ENCODE peak calls at places on chromosome 20, in seven cellular contexts. E is hepatocyte, D is GM23338, J is PC-3, H is HCT116, F is GM23248, A is neural progenitor cell. G is an unnamed sample.

GRCh38 chr20:61482425-61482887 is 230.4 kb downstream of the CDH4 start:
- DNase-seq in E (no peak), D (no peak), J (no peak), H (no peak), F (no peak), A (no peak), G (peak; percentile 11)

GRCh38 chr20:20237093-20237959 is 130.6 kb upstream of the INSM1 start:
- DNase-seq in E (peak; percentile 70), D (peak; percentile 81), J (peak; percentile 68), H (peak; percentile 28), F (peak; percentile 69), A (peak; percentile 75), G (peak; percentile 41)

GRCh38 chr20:61073376-61073775 is 178.7 kb upstream of the CDH4 start:
- DNase-seq in E (no peak), D (no peak), J (no peak), H (no peak), F (peak; percentile 12), A (no peak), G (no peak)

GRCh38 chr20:50646483-50646996 is 44.8 kb downstream of the RIPOR3 start:
- DNase-seq in E (no peak), D (no peak), J (peak; percentile 39), H (no peak), F (peak; percentile 63), A (no peak), G (no peak)

GRCh38 chr20:50572922-50573777 is 63.0 kb downstream of the PTPN1 start:
- DNase-seq in E (no peak), D (no peak), J (no peak), H (no peak), F (peak; percentile 91), A (no peak), G (no peak)

GRCh38 chr20:46270977-46271744 is 37.1 kb downstream of the CDH22 start:
- DNase-seq in E (no peak), D (no peak), J (no peak), H (no peak), F (no peak), A (no peak), G (no peak)

GRCh38 chr20:52193886-52194545 is 2.4 kb upstream of the ZFP64 start:
- DNase-seq in E (peak; percentile 12), D (no peak), J (no peak), H (no peak), F (no peak), A (no peak), G (no peak)

GRCh38 chr20:15639839-15640238 is 933.4 kb downstream of the KIF16B start:
- DNase-seq in E (no peak), D (no peak), J (no peak), H (no peak), F (no peak), A (no peak), G (no peak)

GRCh38 chr20:19341348-19342053 is 129.1 kb downstream of the SLC24A3 start:
- DNase-seq in E (no peak), D (no peak), J (no peak), H (no peak), F (no peak), A (no peak), G (no peak)

GRCh38 chr20:11847827-11848226 is 69.9 kb upstream of the BTBD3 start:
- DNase-seq in E (no peak), D (no peak), J (peak; percentile 89), H (no peak), F (no peak), A (no peak), G (no peak)

GRCh38 chr20:64111841-64112641 is 4.7 kb upstream of the NPBWR2 start:
- DNase-seq in E (no peak), D (peak; percentile 3), J (no peak), H (no peak), F (no peak), A (no peak), G (no peak)

GRCh38 chr20:62063601-62063980 is 2.1 kb downstream of the TAF4 start:
- DNase-seq in E (peak; percentile 59), D (peak; percentile 44), J (no peak), H (no peak), F (peak; percentile 15), A (peak; percentile 72), G (no peak)

GRCh38 chr20:37218976-37219375 is 39.6 kb upstream of the MROH8 start:
- DNase-seq in E (no peak), D (no peak), J (no peak), H (no peak), F (no peak), A (no peak), G (no peak)

GRCh38 chr20:18645851-18646250 is 58.0 kb downstream of the DTD1 start:
- DNase-seq in E (no peak), D (peak; percentile 32), J (no peak), H (no peak), F (no peak), A (no peak), G (no peak)

DNA sequence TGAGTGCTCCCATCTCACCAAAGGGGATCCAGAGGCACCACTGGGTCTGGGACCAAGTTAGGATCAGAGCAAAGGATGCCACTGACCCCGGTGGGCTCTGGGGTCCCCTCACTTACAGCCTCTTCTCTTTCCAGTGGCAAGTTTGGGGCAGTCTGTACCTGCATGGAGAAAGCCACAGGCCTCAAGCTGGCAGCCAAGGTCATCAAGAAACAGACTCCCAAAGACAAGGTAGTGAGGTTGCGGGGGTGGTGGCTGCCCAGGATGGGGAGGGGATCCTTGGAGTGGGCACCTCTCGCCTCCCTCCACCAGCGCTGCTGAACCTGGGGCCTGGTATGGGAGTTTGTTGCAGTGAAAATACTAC is 4.9 kb downstream of the MYLK2 start:
- DNase-seq in E (no peak), D (no peak), J (no peak), H (no peak), F (no peak), A (no peak), G (no peak)
- H3K27ac ChIP-seq in E (no peak overlapping the region), D (no peak overlapping the region), J (no peak overlapping the region), H (no peak overlapping the region), F (no peak overlapping the region), A (no peak overlapping the region), G (no peak overlapping the region)

GRCh38 chr20:57707320-57707719 is 2.5 kb downstream of the PMEPA1 start:
- DNase-seq in E (no peak), D (no peak), J (no peak), H (no peak), F (no peak), A (no peak), G (no peak)
- H3K4me2 ChIP-seq in E (peak overlapping the region; percentile 89), D (peak overlapping the region; percentile 95), J (peak overlapping the region; percentile 95), H (no peak overlapping the region), F (peak overlapping the region; percentile 92), A (no peak overlapping the region), G (peak overlapping the region; percentile 72)

GRCh38 chr20:44501448-44501847 is 20.4 kb downstream of the SERINC3 start:
- DNase-seq in E (no peak), D (no peak), J (no peak), H (no peak), F (peak; percentile 94), A (no peak), G (no peak)
- TF ChIP-seq EZH2phosphoT487 in E (no peak), D (no peak), J (no peak), H (no peak), F (no peak), A (no peak), G (no peak)

DNA sequence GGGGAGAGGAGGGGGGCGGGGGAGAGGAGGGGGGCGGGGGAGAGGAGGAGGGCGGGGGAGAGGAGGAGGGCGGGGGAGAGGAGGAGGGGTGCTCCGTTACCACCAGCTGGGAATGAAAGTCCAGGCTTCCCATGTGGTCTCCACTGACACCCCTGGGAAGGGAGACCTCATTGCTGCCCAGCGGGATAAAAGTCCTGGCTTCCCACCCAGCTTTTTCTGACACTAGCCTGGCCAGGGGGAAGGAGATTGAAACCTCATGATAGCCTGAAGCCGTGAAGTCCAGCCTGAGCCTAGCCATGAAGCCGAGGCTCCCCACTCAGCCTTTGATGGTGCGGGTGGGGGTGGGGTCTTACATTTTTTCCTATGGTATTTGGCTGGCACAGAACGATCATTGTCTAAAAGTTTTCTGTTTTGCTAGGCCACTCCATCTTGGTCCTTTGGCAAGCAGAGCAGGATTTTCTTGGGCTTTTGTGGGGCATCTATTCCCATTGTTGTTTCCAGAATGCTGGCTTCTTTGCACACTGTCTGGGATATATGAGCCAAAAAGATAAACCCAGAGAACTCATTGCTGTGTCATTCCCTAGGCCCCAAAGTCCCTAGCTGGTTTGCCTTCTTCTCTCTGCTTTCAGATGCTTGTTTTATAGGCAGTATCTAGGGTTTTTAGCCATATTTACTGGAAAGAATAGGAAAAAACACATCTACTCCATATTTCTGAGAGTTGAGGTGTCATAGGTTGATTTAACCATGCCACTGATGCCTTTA is 67.9 kb upstream of the RNF24 start:
- DNase-seq in E (no peak), D (peak; percentile 38), J (no peak), H (no peak), F (no peak), A (no peak), G (no peak)
- H3K27ac ChIP-seq in E (peak overlapping the region; percentile 54), D (no peak overlapping the region), J (no peak overlapping the region), H (no peak overlapping the region), F (no peak overlapping the region), A (no peak overlapping the region), G (no peak overlapping the region)

DNA sequence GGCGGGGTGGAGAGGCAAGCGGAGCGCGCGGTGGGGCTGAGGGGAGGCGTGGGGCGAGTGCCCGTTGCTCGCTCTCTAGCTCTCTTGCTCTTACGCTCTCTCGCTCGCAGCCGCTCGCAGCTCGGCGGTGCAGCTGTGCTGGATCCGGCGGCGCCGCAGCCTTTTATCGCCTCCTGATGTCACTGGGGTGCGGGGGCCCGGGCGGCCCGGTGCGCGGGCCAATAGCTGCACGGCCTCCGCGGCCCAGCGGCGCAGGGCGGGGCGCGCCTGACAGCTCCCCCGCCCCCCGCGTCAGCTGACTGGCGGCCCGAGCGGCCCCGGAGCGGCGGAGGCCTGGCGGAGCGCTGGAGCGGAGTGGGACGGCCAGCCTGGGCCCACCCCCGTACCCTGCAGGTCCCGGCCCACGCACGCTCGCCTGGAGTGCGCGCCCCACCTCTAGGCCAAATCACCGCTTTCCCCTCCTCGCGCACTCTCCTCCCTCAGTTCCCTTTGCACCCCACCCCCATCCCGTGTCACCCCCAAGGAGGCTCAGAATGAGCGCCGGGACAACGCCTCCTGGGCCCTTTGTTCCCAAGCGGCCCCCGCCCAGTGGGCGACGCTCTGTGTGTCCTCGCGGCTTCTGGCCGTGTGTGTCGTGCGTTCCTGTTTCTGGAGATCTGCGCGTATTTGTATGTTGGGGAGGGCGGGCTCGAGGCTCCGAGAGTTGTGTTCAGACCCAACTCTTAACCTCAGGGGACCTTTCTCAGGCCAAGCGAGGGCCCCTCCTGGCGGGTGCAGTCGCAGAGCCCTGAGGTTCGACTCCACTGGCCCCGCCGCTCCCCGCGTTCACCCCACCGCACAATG is at the start of gene MAFB:
- DNase-seq in E (peak; percentile 96), D (peak; percentile 85), J (peak; percentile 6), H (no peak), F (peak; percentile 98), A (peak; percentile 96), G (no peak)
- H3K4me2 ChIP-seq in E (peak within 1 kb of the TSS; percentile 98), D (peak within 1 kb of the TSS; percentile 96), J (peak within 1 kb of the TSS; percentile 84), H (peak within 1 kb of the TSS; percentile 99), F (peak within 1 kb of the TSS; percentile 91), A (peak within 1 kb of the TSS; percentile 91), G (peak within 1 kb of the TSS; percentile 79)